ENCODE peak calls at places on chromosomes 11 and 22, in seven cellular contexts. R is neural progenitor cell, Y is pancreas, B is heart left ventricle, P is HL-60, F is tibial nerve, V is caudate nucleus. T is an unnamed sample.

GRCh38 chr11:123653997-123654565 is 343 bp downstream of the SCN3B start:
- DNase-seq in R (peak), Y (no peak), B (peak), P (no peak), F (no peak), V (no peak), T (peak)

GRCh38 chr11:78429667-78430066 is 12.0 kb upstream of the GAB2 start:
- DNase-seq in R (no peak), Y (no peak), B (no peak), P (no peak), F (no peak), V (no peak), T (no peak)

GRCh38 chr11:10930224-10930960 is 72.5 kb upstream of the ZBED5 start:
- DNase-seq in R (no peak), Y (no peak), B (no peak), P (no peak), F (no peak), V (no peak), T (no peak)

GRCh38 chr22:42080287-42080686 is 787 bp downstream of the SMDT1 start:
- DNase-seq in R (peak), Y (no peak), B (no peak), P (no peak), F (no peak), V (no peak), T (no peak)

GRCh38 chr11:119295178-119295577 is 21.8 kb downstream of the MCAM start:
- DNase-seq in R (no peak), Y (no peak), B (no peak), P (no peak), F (no peak), V (no peak), T (no peak)

GRCh38 chr22:36234919-36235318 is 4.4 kb downstream of the APOL2 start:
- DNase-seq in R (no peak), Y (no peak), B (no peak), P (no peak), F (no peak), V (no peak), T (no peak)

GRCh38 chr11:86818466-86819282 is 18.3 kb downstream of the PRSS23 start:
- DNase-seq in R (peak), Y (no peak), B (no peak), P (peak), F (no peak), V (no peak), T (no peak)

GRCh38 chr22:37300551-37301017 is 18.3 kb downstream of the CYTH4 start:
- DNase-seq in R (no peak), Y (no peak), B (no peak), P (peak), F (no peak), V (no peak), T (no peak)

GRCh38 chr22:22446527-22446926 is 62.0 kb downstream of the ZNF280B start:
- DNase-seq in R (no peak), Y (no peak), B (no peak), P (no peak), F (no peak), V (no peak), T (no peak)

GRCh38 chr22:20956258-20957117 is 10.6 kb upstream of the AIFM3 start:
- DNase-seq in R (peak), Y (peak), B (no peak), P (peak), F (no peak), V (no peak), T (no peak)

GRCh38 chr22:41781508-41781906 is 19.0 kb upstream of the CCDC134 start:
- DNase-seq in R (no peak), Y (no peak), B (no peak), P (no peak), F (no peak), V (no peak), T (no peak)

GRCh38 chr11:14323118-14323676 is 35.8 kb downstream of the RRAS2 start:
- DNase-seq in R (no peak), Y (no peak), B (no peak), P (no peak), F (no peak), V (no peak), T (no peak)

GRCh38 chr22:38957046-38957770 is at the start of gene APOBEC3A:
- DNase-seq in R (no peak), Y (no peak), B (no peak), P (no peak), F (no peak), V (no peak), T (peak)

GRCh38 chr11:36427079-36427478 is 83.0 kb downstream of the TRAF6 start:
- DNase-seq in R (no peak), Y (no peak), B (no peak), P (peak), F (peak), V (no peak), T (no peak)

GRCh38 chr22:47595122-47595521 is 832.7 kb downstream of the TBC1D22A start:
- DNase-seq in R (no peak), Y (no peak), B (no peak), P (no peak), F (no peak), V (no peak), T (no peak)

GRCh38 chr11:122772945-122773344 is 65.4 kb upstream of the CRTAM start:
- DNase-seq in R (no peak), Y (no peak), B (no peak), P (no peak), F (no peak), V (no peak), T (no peak)

GRCh38 chr11:12249590-12250260 is 127.6 kb upstream of the PARVA start:
- DNase-seq in R (no peak), Y (peak), B (no peak), P (no peak), F (no peak), V (no peak), T (no peak)

GRCh38 chr22:31230871-31231621 is 18.9 kb downstream of the LIMK2 start:
- DNase-seq in R (peak), Y (no peak), B (peak), P (no peak), F (peak), V (peak), T (peak)

GRCh38 chr11:12167098-12167999 is 57.0 kb downstream of the MICAL2 start:
- DNase-seq in R (no peak), Y (no peak), B (no peak), P (no peak), F (no peak), V (no peak), T (no peak)

GRCh38 chr11:4066960-4067359 is 27.6 kb upstream of the RRM1 start:
- DNase-seq in R (no peak), Y (no peak), B (no peak), P (no peak), F (no peak), V (no peak), T (no peak)

GRCh38 chr11:68160100-68160695 is 39.0 kb upstream of the CHKA start:
- DNase-seq in R (peak), Y (no peak), B (no peak), P (no peak), F (no peak), V (no peak), T (no peak)

GRCh38 chr22:31789803-31790202 is 36.0 kb downstream of the DEPDC5 start:
- DNase-seq in R (no peak), Y (no peak), B (no peak), P (no peak), F (no peak), V (no peak), T (no peak)

GRCh38 chr11:30585892-30586250 is 282 bp downstream of the MPPED2 start:
- DNase-seq in R (peak), Y (peak), B (peak), P (no peak), F (no peak), V (peak), T (peak)

GRCh38 chr11:45105233-45105992 is 41.0 kb upstream of the PRDM11 start:
- DNase-seq in R (peak), Y (peak), B (peak), P (peak), F (peak), V (no peak), T (peak)

GRCh38 chr11:85170184-85170583 is 457.0 kb downstream of the DLG2 start:
- DNase-seq in R (no peak), Y (no peak), B (no peak), P (no peak), F (no peak), V (no peak), T (no peak)

GRCh38 chr11:8776209-8776608 is 93.6 kb downstream of the RPL27A start:
- DNase-seq in R (no peak), Y (peak), B (no peak), P (no peak), F (no peak), V (no peak), T (no peak)

GRCh38 chr11:8779107-8779506 is 96.5 kb downstream of the RPL27A start:
- DNase-seq in R (no peak), Y (no peak), B (no peak), P (no peak), F (no peak), V (no peak), T (no peak)

GRCh38 chr11:8779732-8780131 is 97.1 kb downstream of the RPL27A start:
- DNase-seq in R (no peak), Y (no peak), B (no peak), P (no peak), F (no peak), V (no peak), T (no peak)

GRCh38 chr11:8775341-8776133 is 92.9 kb downstream of the RPL27A start:
- DNase-seq in R (no peak), Y (peak), B (no peak), P (no peak), F (no peak), V (no peak), T (no peak)

GRCh38 chr11:8777907-8778767 is 95.5 kb downstream of the RPL27A start:
- DNase-seq in R (peak), Y (peak), B (peak), P (no peak), F (no peak), V (no peak), T (no peak)
- H3K27ac ChIP-seq in R (no peak), Y (peak), B (peak), P (no peak), F (no peak), V (no peak), T (no peak)

GRCh38 chr22:43162412-43163150 is 11.2 kb downstream of the TSPO start:
- DNase-seq in R (no peak), Y (no peak), B (no peak), P (no peak), F (no peak), V (no peak), T (no peak)

GRCh38 chr22:43164636-43165035 is 13.3 kb downstream of the TSPO start:
- DNase-seq in R (no peak), Y (no peak), B (no peak), P (no peak), F (no peak), V (no peak), T (no peak)

GRCh38 chr22:43160497-43161126 is 9.3 kb downstream of the TSPO start:
- DNase-seq in R (no peak), Y (no peak), B (no peak), P (no peak), F (no peak), V (no peak), T (no peak)

GRCh38 chr22:43166132-43166930 is 15.0 kb downstream of the TSPO start:
- DNase-seq in R (no peak), Y (no peak), B (no peak), P (no peak), F (no peak), V (no peak), T (no peak)

DNA sequence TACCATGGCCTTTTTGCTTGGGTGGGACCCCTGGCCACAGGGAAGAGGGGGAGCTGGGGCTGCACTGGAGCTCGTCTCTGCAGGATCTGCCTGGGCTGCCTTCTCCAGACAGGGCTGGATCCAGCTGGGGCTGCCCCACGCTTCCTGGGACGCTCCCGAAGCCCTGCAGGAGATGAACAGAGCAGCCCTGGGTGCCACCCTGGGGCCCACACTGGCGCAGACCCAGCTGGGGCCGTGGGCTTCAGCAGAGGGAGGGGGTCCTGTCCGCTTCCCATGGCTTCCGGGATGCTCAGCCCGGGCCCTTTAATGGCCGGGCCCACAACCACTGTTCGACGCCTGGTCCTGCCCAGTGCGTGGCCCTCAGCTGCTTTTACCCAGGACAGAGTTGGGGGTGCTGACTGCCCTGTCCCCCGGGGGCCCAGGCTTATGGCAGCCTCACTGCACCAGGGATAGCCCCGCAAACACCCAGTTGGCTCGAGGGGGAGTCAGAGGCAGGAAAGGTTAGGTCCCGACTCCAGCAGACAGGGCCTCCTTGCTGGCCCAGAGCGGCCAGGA is 12.0 kb downstream of the TSPO start:
- DNase-seq in R (no peak), Y (no peak), B (no peak), P (no peak), F (no peak), V (no peak), T (no peak)
- H3K27ac ChIP-seq in R (no peak), Y (no peak), B (no peak), P (peak), F (no peak), V (no peak), T (no peak)

DNA sequence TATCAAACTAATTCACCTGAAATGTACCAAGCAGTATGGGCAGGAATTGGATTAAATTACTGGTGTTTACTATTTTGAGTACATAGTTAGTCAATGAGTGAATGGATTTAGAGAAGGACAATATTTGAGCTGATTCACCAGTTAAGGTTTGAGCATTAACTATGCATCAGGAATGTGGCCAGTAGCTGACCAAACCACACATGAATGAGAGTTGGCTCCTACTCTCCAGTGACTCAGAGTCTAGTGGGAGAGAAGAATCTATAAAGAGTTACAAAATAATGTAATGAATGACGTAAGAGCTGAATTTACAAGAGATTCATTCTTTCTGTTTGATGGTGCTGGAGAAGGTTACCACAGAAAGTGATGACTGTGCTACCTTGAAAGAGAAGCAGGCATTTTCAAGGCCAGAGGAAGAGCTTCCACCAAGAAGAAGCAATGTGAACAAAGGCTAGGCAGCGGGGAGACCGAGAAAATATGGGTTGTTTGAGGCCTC is 6.6 kb downstream of the IL18 start:
- DNase-seq in R (no peak), Y (no peak), B (no peak), P (peak), F (peak), V (no peak), T (no peak)
- H3K27ac ChIP-seq in R (no peak), Y (peak), B (peak), P (no peak), F (no peak), V (no peak), T (no peak)

DNA sequence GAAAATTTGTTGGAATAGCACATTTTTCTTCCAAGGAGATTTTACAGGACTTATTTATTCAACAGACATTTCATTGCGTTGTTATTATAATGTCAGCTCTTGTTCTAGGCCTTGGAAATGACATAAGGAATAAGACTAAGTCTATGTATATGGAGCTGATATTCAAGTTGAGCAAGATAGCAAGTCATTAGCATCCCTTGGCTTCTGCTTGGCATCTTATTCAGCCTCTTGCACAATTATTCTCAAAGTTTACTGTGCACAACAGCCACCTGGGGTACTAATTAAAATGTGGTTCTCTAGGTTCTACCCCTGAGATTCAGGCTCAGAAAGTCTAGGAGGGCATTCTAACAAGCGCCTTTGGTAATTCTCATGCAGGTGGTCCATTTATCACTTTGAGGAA is 304.8 kb upstream of the DDI1 start:
- DNase-seq in R (no peak), Y (no peak), B (no peak), P (no peak), F (no peak), V (no peak), T (no peak)
- H3K27ac ChIP-seq in R (no peak), Y (no peak), B (no peak), P (no peak), F (no peak), V (no peak), T (no peak)

GRCh38 chr22:50197856-50198623 is 2.8 kb upstream of the SELENOO start:
- DNase-seq in R (no peak), Y (peak), B (no peak), P (no peak), F (no peak), V (no peak), T (no peak)
- H3K27ac ChIP-seq in R (no peak), Y (no peak), B (no peak), P (no peak), F (no peak), V (no peak), T (no peak)

GRCh38 chr11:8501838-8502237 is 92.2 kb downstream of the STK33 start:
- DNase-seq in R (no peak), Y (no peak), B (no peak), P (no peak), F (no peak), V (no peak), T (no peak)
- H3K27ac ChIP-seq in R (no peak), Y (no peak), B (no peak), P (no peak), F (no peak), V (no peak), T (no peak)

GRCh38 chr22:33812578-33812977 is 107.7 kb downstream of the LARGE1 start:
- DNase-seq in R (no peak), Y (no peak), B (no peak), P (no peak), F (no peak), V (no peak), T (no peak)
- H3K27ac ChIP-seq in R (no peak), Y (no peak), B (peak), P (no peak), F (no peak), V (no peak), T (no peak)

T was measured in dorsolateral prefrontal cortex.